ENCODE peak calls at places on chromosomes 2 and 18, in four cellular contexts. S is RWPE2, Q is HepG2, M is MM.1S. Y is an unnamed sample. For H3K4me1, the result is how much of the 10 kb centered on the place peaks cover.

GRCh38 chr2:239587836-239588235 is 187.0 kb upstream of the HDAC4 start:
- DNase-seq in S (no peak), Q (no peak), M (no peak), Y (no peak)

GRCh38 chr2:147600223-147600622 is 244.6 kb upstream of the ACVR2A start:
- DNase-seq in S (no peak), Q (no peak), M (no peak), Y (no peak)

GRCh38 chr2:119208791-119209203 is 14.8 kb upstream of the STEAP3 start:
- DNase-seq in S (peak), Q (no peak), M (no peak), Y (no peak)

GRCh38 chr18:715626-716025 is 3.2 kb upstream of the ENOSF1 start:
- DNase-seq in S (no peak), Q (no peak), M (no peak), Y (no peak)

GRCh38 chr2:48249093-48249492 is 280.9 kb upstream of the STON1 start:
- DNase-seq in S (no peak), Q (no peak), M (no peak), Y (no peak)

GRCh38 chr2:43169987-43170732 is 56.2 kb downstream of the ZFP36L2 start:
- DNase-seq in S (no peak), Q (no peak), M (peak), Y (peak)

GRCh38 chr2:237326250-237327171 is 87.5 kb downstream of the COL6A3 start:
- DNase-seq in S (no peak), Q (no peak), M (no peak), Y (no peak)

GRCh38 chr2:217166241-217166640 is 306.4 kb upstream of the TNP1 start:
- DNase-seq in S (no peak), Q (peak), M (peak), Y (peak)

GRCh38 chr18:22171839-22172582 is 2.6 kb downstream of the GATA6 start:
- DNase-seq in S (no peak), Q (no peak), M (no peak), Y (no peak)

GRCh38 chr2:43288417-43289305 is 62.3 kb upstream of the ZFP36L2 start:
- DNase-seq in S (no peak), Q (no peak), M (no peak), Y (no peak)

GRCh38 chr2:30147196-30147714 is 448 bp downstream of the YPEL5 start:
- DNase-seq in S (no peak), Q (no peak), M (peak), Y (no peak)

GRCh38 chr2:44053456-44053855 is 57.7 kb upstream of the LRPPRC start:
- DNase-seq in S (no peak), Q (no peak), M (no peak), Y (no peak)

GRCh38 chr18:48031011-48031480 is 100.6 kb upstream of the SMAD2 start:
- DNase-seq in S (peak), Q (peak), M (peak), Y (peak)

GRCh38 chr2:226652388-226652787 is 147.2 kb downstream of the IRS1 start:
- DNase-seq in S (no peak), Q (no peak), M (no peak), Y (no peak)

GRCh38 chr18:57621252-57621607 is 406 bp downstream of the NARS1 start:
- DNase-seq in S (no peak), Q (no peak), M (no peak), Y (peak)

GRCh38 chr2:46269545-46270273 is 27.5 kb upstream of the EPAS1 start:
- DNase-seq in S (no peak), Q (no peak), M (no peak), Y (no peak)

GRCh38 chr2:2704380-2705093 is 373.5 kb upstream of the MYT1L start:
- DNase-seq in S (no peak), Q (no peak), M (no peak), Y (no peak)

GRCh38 chr2:105635564-105635963 is 109.1 kb upstream of the NCK2 start:
- DNase-seq in S (no peak), Q (no peak), M (no peak), Y (no peak)

GRCh38 chr18:54381640-54382039 is 23.9 kb downstream of the C18orf54 start:
- DNase-seq in S (no peak), Q (no peak), M (no peak), Y (no peak)

GRCh38 chr2:130390460-130391057 is 34.7 kb downstream of the PTPN18 start:
- DNase-seq in S (no peak), Q (no peak), M (no peak), Y (peak)

GRCh38 chr18:51490860-51491259 is 293.4 kb upstream of the MEX3C start:
- DNase-seq in S (no peak), Q (no peak), M (no peak), Y (no peak)

GRCh38 chr2:17757321-17757720 is 3.4 kb downstream of the GEN1 start:
- DNase-seq in S (no peak), Q (peak), M (no peak), Y (no peak)

GRCh38 chr2:187964742-187965141 is 326.9 kb upstream of the GULP1 start:
- DNase-seq in S (no peak), Q (no peak), M (no peak), Y (no peak)

GRCh38 chr2:95320986-95321767 is 24.0 kb downstream of the KCNIP3 start:
- DNase-seq in S (no peak), Q (no peak), M (no peak), Y (no peak)

GRCh38 chr2:8803658-8804379 is 33.6 kb downstream of the KIDINS220 start:
- DNase-seq in S (peak), Q (peak), M (no peak), Y (no peak)

GRCh38 chr2:195656131-195656858 is 731 bp upstream of the SLC39A10 start:
- DNase-seq in S (no peak), Q (no peak), M (no peak), Y (no peak)

GRCh38 chr2:235659767-235660322 is 166.0 kb downstream of the AGAP1 start:
- DNase-seq in S (no peak), Q (peak), M (no peak), Y (no peak)

GRCh38 chr2:127415593-127416485 is 2.4 kb upstream of the PROC start:
- DNase-seq in S (no peak), Q (no peak), M (peak), Y (peak)

GRCh38 chr2:180742809-180743208 is 237.6 kb upstream of the UBE2E3 start:
- DNase-seq in S (no peak), Q (peak), M (no peak), Y (no peak)

GRCh38 chr2:60806988-60807681 is 51.1 kb downstream of the PAPOLG start:
- DNase-seq in S (no peak), Q (no peak), M (peak), Y (peak)

GRCh38 chr2:113980946-113981345 is 91.1 kb downstream of the ACTR3 start:
- DNase-seq in S (no peak), Q (no peak), M (no peak), Y (no peak)

GRCh38 chr18:77077401-77077800 is 55.2 kb downstream of the MBP start:
- DNase-seq in S (no peak), Q (no peak), M (no peak), Y (no peak)

DNA sequence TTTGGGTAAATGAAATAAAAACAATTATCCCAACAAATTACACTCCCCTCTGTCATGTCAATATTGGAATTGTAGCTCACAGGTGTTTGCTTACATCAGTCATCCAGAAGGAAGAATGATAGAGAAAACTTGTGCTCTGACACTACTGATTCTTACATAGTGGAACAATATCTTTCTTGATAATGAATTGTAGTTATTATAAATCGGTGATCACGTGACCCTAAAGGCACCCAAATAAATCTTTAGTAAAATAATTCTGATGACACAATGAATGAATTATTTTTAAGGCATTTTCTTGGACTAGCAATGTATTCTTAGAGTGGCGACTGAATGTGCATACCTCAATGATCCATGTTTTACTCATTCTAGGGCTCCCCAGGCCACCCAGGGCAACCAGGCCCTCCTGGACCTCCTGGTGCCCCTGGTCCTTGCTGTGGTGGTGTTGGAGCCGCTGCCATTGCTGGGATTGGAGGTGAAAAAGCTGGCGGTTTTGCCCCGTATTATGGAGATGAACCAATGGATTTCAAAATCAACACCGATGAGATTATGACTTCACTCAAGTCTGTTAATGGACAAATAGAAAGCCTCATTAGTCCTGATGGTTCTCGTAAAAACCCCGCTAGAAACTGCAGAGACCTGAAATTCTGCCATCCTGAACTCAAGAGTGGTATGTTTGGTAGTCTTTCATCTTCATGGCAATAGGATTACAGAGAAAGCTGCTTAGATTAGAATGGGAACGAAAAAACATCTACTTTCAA is 34.6 kb downstream of the COL3A1 start:
- DNase-seq in S (no peak), Q (no peak), M (no peak), Y (no peak)
- H3K27ac ChIP-seq in S (no peak), Q (no peak), M (no peak), Y (no peak)

GRCh38 chr2:37583402-37583801 is 88.0 kb downstream of the CDC42EP3 start:
- DNase-seq in S (no peak), Q (no peak), M (no peak), Y (no peak)
- H3K4me1 ChIP-seq in S (half or more), Q (under half), M (under half), Y (under half)

GRCh38 chr2:200944467-200945394 is 18.7 kb downstream of the ORC2 start:
- DNase-seq in S (peak), Q (peak), M (no peak), Y (no peak)
- H3K27ac ChIP-seq in S (peak), Q (peak), M (no peak), Y (no peak)

GRCh38 chr2:144475044-144475443 is 44.9 kb downstream of the ZEB2 start:
- DNase-seq in S (no peak), Q (no peak), M (no peak), Y (no peak)
- H3K4me1 ChIP-seq in S (under half), Q (under half), M (under half), Y (under half)

GRCh38 chr2:97863829-97864228 is 131.9 kb downstream of the TMEM131 start:
- DNase-seq in S (no peak), Q (no peak), M (no peak), Y (no peak)

GRCh38 chr2:97857553-97857952 is 138.2 kb downstream of the TMEM131 start:
- DNase-seq in S (no peak), Q (no peak), M (no peak), Y (no peak)

GRCh38 chr2:97861177-97861576 is 134.6 kb downstream of the TMEM131 start:
- DNase-seq in S (no peak), Q (no peak), M (no peak), Y (no peak)

DNA sequence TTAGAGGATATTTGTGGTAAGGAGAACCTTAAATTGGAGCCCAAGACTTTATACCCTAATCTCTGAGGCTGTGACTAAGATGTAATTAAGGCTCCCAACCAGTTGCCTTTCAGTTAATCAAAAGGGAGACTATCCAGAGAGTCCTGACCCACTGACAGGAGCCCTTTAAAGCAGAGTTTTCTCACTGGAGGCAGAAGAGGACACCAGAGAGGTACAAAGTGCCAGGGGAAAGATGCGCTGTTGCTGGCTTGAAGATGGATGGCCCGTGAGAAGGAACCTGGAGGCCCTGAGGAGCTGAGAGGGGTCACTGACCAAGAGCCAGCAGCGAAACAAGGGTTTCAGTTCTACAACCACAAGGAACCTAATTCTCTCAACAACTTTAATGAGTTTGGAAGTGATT is 137.3 kb downstream of the TMEM131 start:
- DNase-seq in S (no peak), Q (no peak), M (no peak), Y (no peak)
- H3K27ac ChIP-seq in S (no peak), Q (no peak), M (no peak), Y (no peak)